ENCODE peak calls at places on chromosomes 13 and 19, in five cellular contexts. One of them, this sample, is unnamed.

GRCh38 chr13:64534302-64534701 is 2695.8 kb downstream of the PCDH9 start:
- DNase-seq in HepG2: no peak
- DNase-seq in GM12878: no peak
- DNase-seq in A549: no peak
- DNase-seq in SK-N-SH: no peak
- DNase-seq in this sample: no peak

GRCh38 chr13:21014139-21014665 is 47.2 kb downstream of the LATS2 start:
- DNase-seq in HepG2: no peak
- DNase-seq in GM12878: no peak
- DNase-seq in A549: no peak
- DNase-seq in SK-N-SH: no peak
- DNase-seq in this sample: no peak

GRCh38 chr13:112260108-112261055 is 115.8 kb upstream of the SPACA7 start:
- DNase-seq in HepG2: no peak
- DNase-seq in GM12878: no peak
- DNase-seq in A549: no peak
- DNase-seq in SK-N-SH: no peak
- DNase-seq in this sample: no peak

GRCh38 chr13:64740493-64740892 is 2489.6 kb downstream of the PCDH9 start:
- DNase-seq in HepG2: no peak
- DNase-seq in GM12878: no peak
- DNase-seq in A549: no peak
- DNase-seq in SK-N-SH: no peak
- DNase-seq in this sample: no peak

GRCh38 chr13:68550330-68550729 is 1320.2 kb upstream of the PCDH9 start:
- DNase-seq in HepG2: no peak
- DNase-seq in GM12878: no peak
- DNase-seq in A549: no peak
- DNase-seq in SK-N-SH: no peak
- DNase-seq in this sample: no peak

GRCh38 chr19:48511800-48512503 is at the start of gene LMTK3:
- DNase-seq in HepG2: no peak
- DNase-seq in GM12878: no peak
- DNase-seq in A549: peak
- DNase-seq in SK-N-SH: peak
- DNase-seq in this sample: peak

GRCh38 chr13:99314640-99315176 is 7.5 kb upstream of the GPR183 start:
- DNase-seq in HepG2: no peak
- DNase-seq in GM12878: no peak
- DNase-seq in A549: no peak
- DNase-seq in SK-N-SH: no peak
- DNase-seq in this sample: peak

GRCh38 chr13:45055198-45055901 is 65.0 kb upstream of the GTF2F2 start:
- DNase-seq in HepG2: no peak
- DNase-seq in GM12878: peak
- DNase-seq in A549: peak
- DNase-seq in SK-N-SH: no peak
- DNase-seq in this sample: no peak

GRCh38 chr13:20197361-20197834 is 4.7 kb upstream of the GJB2 start:
- DNase-seq in HepG2: peak
- DNase-seq in GM12878: no peak
- DNase-seq in A549: peak
- DNase-seq in SK-N-SH: peak
- DNase-seq in this sample: peak

GRCh38 chr19:48746738-48747575 is at the start of gene IZUMO1:
- DNase-seq in HepG2: no peak
- DNase-seq in GM12878: no peak
- DNase-seq in A549: peak
- DNase-seq in SK-N-SH: peak
- DNase-seq in this sample: peak

GRCh38 chr19:46610413-46610775 is 9.3 kb downstream of the CALM3 start:
- DNase-seq in HepG2: no peak
- DNase-seq in GM12878: no peak
- DNase-seq in A549: no peak
- DNase-seq in SK-N-SH: peak
- DNase-seq in this sample: no peak

GRCh38 chr19:58361900-58362271 is 665 bp downstream of the ZNF497 start:
- DNase-seq in HepG2: peak
- DNase-seq in GM12878: no peak
- DNase-seq in A549: peak
- DNase-seq in SK-N-SH: peak
- DNase-seq in this sample: peak

GRCh38 chr19:19443902-19444693 is 38.6 kb downstream of the GATAD2A start:
- DNase-seq in HepG2: no peak
- DNase-seq in GM12878: no peak
- DNase-seq in A549: no peak
- DNase-seq in SK-N-SH: no peak
- DNase-seq in this sample: no peak

GRCh38 chr19:42132851-42133528 is 744 bp upstream of the POU2F2 start:
- DNase-seq in HepG2: peak
- DNase-seq in GM12878: peak
- DNase-seq in A549: peak
- DNase-seq in SK-N-SH: peak
- DNase-seq in this sample: peak

GRCh38 chr13:99320693-99321481 is 13.7 kb upstream of the GPR183 start:
- DNase-seq in HepG2: no peak
- DNase-seq in GM12878: no peak
- DNase-seq in A549: peak
- DNase-seq in SK-N-SH: no peak
- DNase-seq in this sample: no peak

DNA sequence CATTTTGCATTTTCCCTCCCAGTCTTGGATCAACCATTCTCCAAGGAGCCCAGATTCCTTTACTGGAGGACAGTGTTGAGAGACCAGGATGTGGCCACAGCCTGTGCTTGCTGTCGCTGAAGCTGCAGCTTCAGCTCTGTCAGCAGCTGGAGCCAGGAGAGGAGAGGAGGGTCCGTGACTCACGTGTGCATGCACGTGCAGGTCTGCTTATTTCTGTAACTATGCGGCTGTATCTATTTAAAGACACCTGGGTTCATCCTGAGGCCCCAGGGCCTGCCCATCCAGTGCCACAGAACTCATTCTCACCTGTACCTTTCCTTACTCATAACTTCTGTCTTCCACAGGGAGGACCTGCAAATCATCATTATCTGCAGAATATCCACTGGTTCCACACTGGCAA is 8.2 kb upstream of the LAMP1 start:
- DNase-seq in HepG2: no peak
- DNase-seq in GM12878: no peak
- DNase-seq in A549: no peak
- DNase-seq in SK-N-SH: no peak
- DNase-seq in this sample: no peak
- TF ChIP-seq EP300 in HepG2: no peak
- TF ChIP-seq EP300 in GM12878: no peak
- TF ChIP-seq EP300 in A549: no peak
- TF ChIP-seq EP300 in SK-N-SH: no peak
- TF ChIP-seq EP300 in this sample: no peak

DNA sequence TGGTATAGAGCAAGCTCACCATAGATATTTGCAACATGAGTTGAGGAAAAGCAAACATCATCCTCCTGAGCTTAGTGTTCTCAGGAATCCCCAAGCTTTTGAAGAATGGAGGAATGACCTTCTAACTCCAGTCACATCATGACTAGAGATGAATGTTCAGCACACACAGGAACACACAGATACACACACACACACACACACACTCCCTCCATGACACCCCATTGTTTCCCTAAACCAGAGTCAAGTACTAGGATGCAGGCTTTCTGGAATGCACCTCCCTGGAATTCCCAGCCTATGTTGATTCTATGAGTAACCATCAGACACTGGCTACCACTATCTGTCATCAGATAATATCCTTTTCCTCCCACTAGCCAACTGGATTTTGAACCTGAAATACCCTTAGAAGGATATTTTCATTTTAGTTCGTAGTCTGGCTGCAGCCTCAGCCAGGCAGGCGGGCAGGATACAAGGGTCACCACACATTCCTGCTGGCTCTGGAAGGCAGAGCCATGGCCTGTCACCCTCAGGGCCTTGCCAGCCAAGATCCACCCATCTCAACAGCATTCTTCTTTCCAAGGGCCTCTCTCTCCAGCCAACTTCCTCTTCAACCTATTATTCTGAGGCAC is 162.4 kb downstream of the FOXO1 start:
- DNase-seq in HepG2: peak
- DNase-seq in GM12878: no peak
- DNase-seq in A549: peak
- DNase-seq in SK-N-SH: no peak
- DNase-seq in this sample: no peak
- TF ChIP-seq REST in HepG2: no peak
- TF ChIP-seq REST in GM12878: no peak
- TF ChIP-seq REST in A549: no peak
- TF ChIP-seq REST in SK-N-SH: no peak
- TF ChIP-seq REST in this sample: no peak

GRCh38 chr13:102017248-102017647 is 384.6 kb downstream of the FGF14 start:
- DNase-seq in HepG2: no peak
- DNase-seq in GM12878: no peak
- DNase-seq in A549: peak
- DNase-seq in SK-N-SH: no peak
- DNase-seq in this sample: no peak
- TF ChIP-seq EP300 in HepG2: no peak
- TF ChIP-seq EP300 in GM12878: no peak
- TF ChIP-seq EP300 in A549: no peak
- TF ChIP-seq EP300 in SK-N-SH: no peak
- TF ChIP-seq EP300 in this sample: no peak

DNA sequence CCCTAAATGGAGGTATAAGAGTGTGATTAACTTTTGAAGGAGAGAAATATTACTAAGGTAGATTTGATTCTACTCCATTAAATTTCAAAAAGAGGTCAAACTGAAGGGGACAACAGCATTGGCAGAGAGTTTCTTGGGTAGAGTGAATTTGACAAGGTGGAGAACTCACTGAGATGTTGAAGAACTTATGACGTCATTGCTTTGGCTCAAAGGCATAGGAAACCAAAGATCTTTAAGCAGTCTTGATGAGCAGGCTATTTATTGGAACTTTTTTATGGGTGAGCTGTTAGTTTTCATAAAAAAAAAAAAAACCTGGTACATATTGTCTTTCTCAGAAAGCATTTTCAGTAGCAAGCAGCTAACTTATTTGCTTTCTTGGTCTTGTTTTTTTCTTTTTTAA is 412.0 kb upstream of the KLHL1 start:
- DNase-seq in HepG2: no peak
- DNase-seq in GM12878: no peak
- DNase-seq in A549: no peak
- DNase-seq in SK-N-SH: no peak
- DNase-seq in this sample: no peak
- TF ChIP-seq REST in HepG2: no peak
- TF ChIP-seq REST in GM12878: no peak
- TF ChIP-seq REST in A549: no peak
- TF ChIP-seq REST in SK-N-SH: no peak
- TF ChIP-seq REST in this sample: no peak

DNA sequence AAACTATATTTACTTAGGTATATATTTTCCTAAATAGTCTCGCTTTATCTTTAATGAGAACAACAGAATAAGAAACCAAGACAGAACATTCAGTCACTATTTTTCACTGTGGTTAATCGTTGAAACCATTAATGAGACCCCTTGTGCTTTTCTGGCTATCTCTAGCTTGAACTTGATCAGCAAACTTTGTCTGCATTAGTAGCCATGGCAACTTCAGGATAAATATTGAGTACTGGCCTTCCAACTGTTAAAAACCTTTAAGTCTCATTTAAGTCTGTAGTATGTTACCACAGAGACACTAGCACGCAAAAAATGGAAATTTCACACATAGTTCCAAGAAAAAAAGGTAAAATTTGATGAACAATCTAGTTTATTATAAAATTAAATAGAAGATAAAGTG is 946.0 kb downstream of the SLITRK5 start:
- DNase-seq in HepG2: no peak
- DNase-seq in GM12878: no peak
- DNase-seq in A549: no peak
- DNase-seq in SK-N-SH: no peak
- DNase-seq in this sample: no peak
- TF ChIP-seq EP300 in HepG2: no peak
- TF ChIP-seq EP300 in GM12878: no peak
- TF ChIP-seq EP300 in A549: no peak
- TF ChIP-seq EP300 in SK-N-SH: no peak
- TF ChIP-seq EP300 in this sample: no peak

DNA sequence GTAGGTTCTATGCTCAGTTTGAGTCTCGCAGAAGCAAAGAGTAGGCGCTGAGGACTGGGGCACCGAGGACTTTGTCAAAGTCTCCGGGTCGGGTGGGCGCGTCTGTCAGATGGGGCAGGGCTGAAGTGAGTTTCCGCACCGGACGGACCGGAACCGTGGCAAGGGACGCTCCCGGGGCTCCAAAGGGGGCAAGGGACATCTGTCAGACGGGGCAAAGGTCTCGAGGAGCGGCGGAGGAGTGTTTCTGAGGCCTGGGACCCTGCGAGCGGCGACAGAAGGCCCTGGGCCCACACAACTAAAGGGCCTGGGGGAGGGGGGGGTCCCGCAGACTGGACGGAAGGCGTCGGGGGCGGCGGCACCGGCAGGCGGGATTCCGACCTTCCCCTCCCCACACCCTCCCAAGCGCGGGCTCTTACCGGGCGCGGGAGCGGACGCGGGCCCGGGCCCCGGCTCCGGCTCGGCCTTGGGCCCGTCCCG is 13.3 kb upstream of the AKAP8L start:
- DNase-seq in HepG2: no peak
- DNase-seq in GM12878: no peak
- DNase-seq in A549: no peak
- DNase-seq in SK-N-SH: peak
- DNase-seq in this sample: no peak
- TF ChIP-seq REST in HepG2: no peak
- TF ChIP-seq REST in GM12878: no peak
- TF ChIP-seq REST in A549: no peak
- TF ChIP-seq REST in SK-N-SH: no peak
- TF ChIP-seq REST in this sample: no peak

GRCh38 chr13:48146636-48147035 is 51.7 kb upstream of the MED4 start:
- DNase-seq in HepG2: no peak
- DNase-seq in GM12878: no peak
- DNase-seq in A549: no peak
- DNase-seq in SK-N-SH: no peak
- DNase-seq in this sample: no peak
- TF ChIP-seq EP300 in HepG2: no peak
- TF ChIP-seq EP300 in GM12878: no peak
- TF ChIP-seq EP300 in A549: no peak
- TF ChIP-seq EP300 in SK-N-SH: no peak
- TF ChIP-seq EP300 in this sample: no peak

DNA sequence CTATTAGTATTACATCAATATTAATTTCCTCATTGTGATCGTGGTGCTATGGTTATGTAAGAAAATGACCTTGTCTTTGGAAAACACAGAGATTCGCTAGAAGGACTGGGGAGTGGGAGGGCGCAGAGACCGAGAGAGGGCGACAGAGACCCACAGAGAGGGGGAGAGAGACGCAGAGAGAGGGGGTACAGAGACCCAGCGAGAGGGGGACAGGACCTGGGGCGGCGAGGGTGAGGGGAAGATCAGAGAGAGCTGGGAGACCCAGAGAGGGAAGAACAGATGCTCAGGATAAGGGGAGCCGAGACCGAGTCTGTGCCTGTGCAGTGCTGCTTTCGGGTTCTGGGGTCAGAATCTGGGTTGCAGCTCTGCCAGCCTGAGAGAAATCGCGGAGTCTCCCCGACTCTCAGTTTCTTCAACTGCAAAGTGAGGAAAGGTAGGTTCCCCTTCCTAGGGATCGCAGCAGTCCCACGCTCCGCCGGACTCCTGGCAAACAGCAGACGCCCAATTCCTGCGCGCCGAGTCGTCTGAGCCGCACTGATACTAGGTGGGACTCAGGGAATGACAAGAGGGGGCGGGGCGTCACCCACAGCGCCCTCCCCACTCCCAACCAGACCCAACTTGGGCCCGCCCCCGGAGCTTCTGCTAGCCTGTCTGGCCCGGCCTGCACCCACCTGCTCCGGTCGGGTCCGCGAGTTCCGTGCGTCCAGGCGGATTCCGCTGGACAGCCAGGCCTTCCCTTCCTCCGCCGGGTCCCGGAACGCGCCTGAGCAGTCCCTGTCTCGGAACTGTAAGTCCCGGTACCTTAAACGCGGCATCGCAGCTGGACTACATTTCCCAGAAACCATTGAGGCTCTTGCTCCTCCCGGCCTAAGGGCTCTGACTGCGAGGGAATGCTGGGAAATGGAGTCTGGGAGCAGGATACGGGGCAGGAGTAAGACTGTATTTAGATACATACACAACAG is 15.3 kb downstream of the IZUMO2 start:
- DNase-seq in HepG2: peak
- DNase-seq in GM12878: peak
- DNase-seq in A549: peak
- DNase-seq in SK-N-SH: peak
- DNase-seq in this sample: peak
- TF ChIP-seq REST in HepG2: no peak
- TF ChIP-seq REST in GM12878: no peak
- TF ChIP-seq REST in A549: no peak
- TF ChIP-seq REST in SK-N-SH: no peak
- TF ChIP-seq REST in this sample: no peak

This sample was measured in K562.